ENCODE peak calls at places on chromosomes 5 and 9, in six cellular contexts. F is neuronal stem cell, G is H9, X is H1, H is mesenchymal stem cell, K is trophoblast cell. Z is an unnamed sample.

GRCh38 chr5:179313849-179314521 is 31.3 kb downstream of the ADAMTS2 start:
- DNase-seq in F (no peak), G (no peak), X (no peak), H (no peak), K (no peak), Z (peak)

GRCh38 chr9:83706703-83707517 is 848 bp downstream of the UBQLN1 start:
- DNase-seq in F (peak), G (peak), X (peak), H (peak), K (peak), Z (peak)

GRCh38 chr5:41408676-41409443 is 101.5 kb downstream of the PLCXD3 start:
- DNase-seq in F (no peak), G (no peak), X (no peak), H (peak), K (no peak), Z (peak)

GRCh38 chr5:5332287-5332686 is 90.2 kb upstream of the ICE1 start:
- DNase-seq in F (no peak), G (no peak), X (no peak), H (no peak), K (no peak), Z (no peak)

GRCh38 chr9:35102465-35102768 is 514 bp downstream of the STOML2 start:
- DNase-seq in F (no peak), G (peak), X (no peak), H (peak), K (no peak), Z (peak)

GRCh38 chr9:127368852-127369402 is 28.0 kb upstream of the SLC2A8 start:
- DNase-seq in F (no peak), G (no peak), X (peak), H (no peak), K (no peak), Z (no peak)

GRCh38 chr9:105191508-105192118 is 52.8 kb upstream of the SLC44A1 start:
- DNase-seq in F (no peak), G (no peak), X (no peak), H (peak), K (peak), Z (no peak)

GRCh38 chr9:69805962-69806633 is 14.5 kb upstream of the CFAP95 start:
- DNase-seq in F (no peak), G (no peak), X (no peak), H (no peak), K (no peak), Z (no peak)

GRCh38 chr9:110755179-110755578 is 86.6 kb downstream of the MUSK start:
- DNase-seq in F (no peak), G (no peak), X (no peak), H (no peak), K (no peak), Z (no peak)

GRCh38 chr5:151130235-151130921 is 27.2 kb downstream of the ANXA6 start:
- DNase-seq in F (no peak), G (no peak), X (no peak), H (no peak), K (peak), Z (no peak)

GRCh38 chr5:4563400-4563799 is 576.7 kb upstream of the ADAMTS16 start:
- DNase-seq in F (peak), G (peak), X (peak), H (no peak), K (no peak), Z (no peak)

GRCh38 chr5:98774192-98775046 is 956 bp downstream of the RGMB start:
- DNase-seq in F (peak), G (peak), X (peak), H (peak), K (peak), Z (peak)

GRCh38 chr9:94761506-94761905 is 35.0 kb downstream of the AOPEP start:
- DNase-seq in F (no peak), G (no peak), X (no peak), H (no peak), K (no peak), Z (peak)

GRCh38 chr5:121378559-121379359 is 472.9 kb upstream of the FTMT start:
- DNase-seq in F (no peak), G (peak), X (no peak), H (no peak), K (no peak), Z (no peak)

GRCh38 chr5:165035520-165035919 is 1530.1 kb downstream of the MAT2B start:
- DNase-seq in F (no peak), G (no peak), X (no peak), H (peak), K (no peak), Z (no peak)

GRCh38 chr5:83042507-83042906 is 34.7 kb downstream of the TMEM167A start:
- DNase-seq in F (no peak), G (no peak), X (no peak), H (no peak), K (no peak), Z (no peak)

GRCh38 chr5:127856310-127856709 is 153.1 kb downstream of the CCDC192 start:
- DNase-seq in F (no peak), G (no peak), X (no peak), H (no peak), K (no peak), Z (no peak)
- H2AFZ ChIP-seq in F (no peak), G (no peak), X (no peak), H (no peak), K (no peak), Z (no peak)

GRCh38 chr9:133003071-133003461 is 24.6 kb downstream of the GFI1B start:
- DNase-seq in F (no peak), G (no peak), X (no peak), H (no peak), K (no peak), Z (no peak)
- H3K18ac ChIP-seq in F (no peak), G (no peak), X (no peak), H (no peak), K (no peak), Z (no peak)

GRCh38 chr9:129610473-129611301 is 10.2 kb downstream of the C9orf50 start:
- DNase-seq in F (peak), G (peak), X (peak), H (peak), K (peak), Z (peak)
- H2AFZ ChIP-seq in F (peak), G (no peak), X (peak), H (peak), K (peak), Z (peak)

GRCh38 chr5:62139741-62140140 is 166.3 kb upstream of the KIF2A start:
- DNase-seq in F (no peak), G (no peak), X (no peak), H (no peak), K (no peak), Z (no peak)
- H3K18ac ChIP-seq in F (no peak), G (no peak), X (no peak), H (no peak), K (no peak), Z (no peak)

DNA sequence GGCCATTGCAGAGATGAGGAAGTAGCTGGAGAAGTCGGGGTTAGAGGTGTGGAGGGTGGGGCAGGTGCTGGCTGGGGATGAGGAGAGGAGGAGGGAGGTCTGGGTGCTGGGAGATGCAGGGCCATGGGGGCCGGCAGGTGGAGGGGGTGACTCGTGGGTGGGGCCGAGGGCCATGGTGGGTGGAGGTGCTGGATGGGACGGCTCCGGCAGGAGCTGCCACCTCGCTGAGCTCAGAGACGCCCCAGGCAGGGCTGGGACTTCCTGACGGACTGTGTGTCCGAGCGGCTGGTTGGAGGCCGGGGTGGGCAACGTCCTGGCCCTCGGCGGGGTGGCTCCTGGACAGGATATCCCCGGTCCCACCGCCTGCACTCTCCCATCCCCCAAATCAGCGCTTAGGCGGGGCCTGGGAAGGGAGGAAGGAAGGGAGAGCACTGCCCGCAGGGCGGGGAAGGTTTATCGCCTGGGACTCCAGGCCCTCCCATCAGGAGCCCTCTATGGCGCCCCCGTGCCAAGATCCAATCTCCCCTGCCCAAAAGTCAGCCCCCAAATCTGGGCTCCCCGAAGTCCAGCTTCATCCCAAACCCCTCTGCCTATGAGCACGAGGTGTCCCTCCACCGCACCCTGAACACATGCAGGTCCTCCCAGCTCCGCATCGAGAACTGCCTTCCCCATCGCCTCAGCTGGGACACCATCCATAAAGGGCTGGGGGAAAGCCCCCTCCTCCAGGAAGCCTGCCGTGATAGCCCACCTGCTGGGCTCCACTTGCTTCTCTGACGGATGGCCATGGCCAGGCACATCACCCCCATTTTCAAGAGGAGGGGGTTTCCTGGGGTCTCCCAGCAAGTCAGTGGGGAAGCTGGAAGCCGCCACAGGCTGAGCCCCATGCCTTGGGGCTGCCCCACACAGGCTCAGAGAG is 58.3 kb upstream of the NOTCH1 start:
- DNase-seq in F (no peak), G (no peak), X (no peak), H (no peak), K (no peak), Z (no peak)
- H2AFZ ChIP-seq in F (no peak), G (no peak), X (no peak), H (no peak), K (no peak), Z (no peak)